ENCODE peak calls at places on chromosomes 7 and 10, in five cellular contexts. Z is mesendoderm; U is CD8-positive, alpha-beta T cell; J is GM23338; T is dorsolateral prefrontal cortex. H is an unnamed sample.

GRCh38 chr10:11693376-11693775 is 48.8 kb upstream of the ECHDC3 start:
- DNase-seq in Z (no peak), J (no peak), T (no peak), U (no peak), H (no peak)

GRCh38 chr10:86189891-86190290 is 176.7 kb downstream of the GRID1 start:
- DNase-seq in Z (no peak), T (no peak), U (no peak), J (no peak), H (no peak)

GRCh38 chr10:126133082-126133620 is 236.8 kb downstream of the FANK1 start:
- DNase-seq in T (no peak), J (no peak), Z (no peak), U (no peak), H (no peak)

GRCh38 chr7:142855756-142856564 is 1.1 kb downstream of the EPHB6 start:
- DNase-seq in Z (no peak), U (no peak), J (no peak), T (peak; percentile 65), H (no peak)

GRCh38 chr7:45975367-45975766 is 54.3 kb upstream of the IGFBP3 start:
- DNase-seq in T (no peak), Z (no peak), U (no peak), J (no peak), H (no peak)

GRCh38 chr10:114370993-114371392 is 33.3 kb downstream of the AFAP1L2 start:
- DNase-seq in J (no peak), U (no peak), T (no peak), Z (no peak), H (no peak)

GRCh38 chr7:142496545-142496991 is 238.7 kb upstream of the PRSS58 start:
- DNase-seq in J (peak; percentile 61), Z (no peak), T (no peak), U (no peak), H (no peak)

GRCh38 chr7:50725774-50726173 is 56.9 kb downstream of the GRB10 start:
- DNase-seq in U (no peak), Z (no peak), T (no peak), J (no peak), H (no peak)

GRCh38 chr10:94315975-94316464 is 46.7 kb downstream of the NOC3L start:
- DNase-seq in T (no peak), Z (no peak), U (no peak), J (no peak), H (no peak)

GRCh38 chr7:138618933-138619332 is 82.2 kb downstream of the SVOPL start:
- DNase-seq in T (no peak), Z (no peak), U (no peak), J (no peak), H (no peak)

GRCh38 chr7:5139998-5140397 is 50.0 kb upstream of the WIPI2 start:
- DNase-seq in Z (peak; percentile 43), J (peak; percentile 73), T (peak; percentile 47), U (peak; percentile 20), H (no peak)

GRCh38 chr10:79266543-79267312 is 80.5 kb upstream of the PPIF start:
- DNase-seq in U (no peak), J (no peak), T (no peak), Z (no peak), H (no peak)

GRCh38 chr7:159098795-159099194 is 45.9 kb downstream of the VIPR2 start:
- DNase-seq in Z (no peak), J (no peak), U (peak; percentile 9), T (no peak), H (no peak)

GRCh38 chr7:81871606-81872265 is 101.9 kb upstream of the HGF start:
- DNase-seq in U (no peak), Z (no peak), T (no peak), J (no peak), H (no peak)

GRCh38 chr10:35063837-35064454 is 26.2 kb downstream of the CUL2 start:
- DNase-seq in J (no peak), U (no peak), T (no peak), Z (peak; percentile 70), H (no peak)

GRCh38 chr7:2934211-2934731 is 90.2 kb upstream of the GNA12 start:
- DNase-seq in U (no peak), J (no peak), Z (peak; percentile 42), T (peak; percentile 35), H (no peak)

GRCh38 chr7:27966219-27966780 is 214.3 kb downstream of the JAZF1 start:
- DNase-seq in J (no peak), T (no peak), Z (no peak), U (no peak), H (no peak)

GRCh38 chr10:4447977-4448376 is 378.0 kb upstream of the AKR1E2 start:
- DNase-seq in Z (no peak), J (no peak), T (no peak), U (no peak), H (no peak)

GRCh38 chr7:20786049-20786412 is 655 bp downstream of the SP8 start:
- DNase-seq in Z (no peak), U (no peak), T (no peak), J (no peak), H (no peak)

GRCh38 chr10:2660300-2660699 is 407.0 kb upstream of the PFKP start:
- DNase-seq in Z (no peak), U (no peak), T (no peak), J (peak; percentile 8), H (no peak)

GRCh38 chr7:82164410-82164809 is 279.2 kb downstream of the CACNA2D1 start:
- DNase-seq in T (no peak), Z (no peak), U (no peak), J (no peak), H (no peak)

GRCh38 chr7:30920021-30920583 is 8.4 kb downstream of the AQP1 start:
- DNase-seq in J (no peak), U (no peak), Z (no peak), T (peak; percentile 26), H (no peak)

GRCh38 chr7:22845221-22845844 is 22.7 kb upstream of the TOMM7 start:
- DNase-seq in J (no peak), T (no peak), U (no peak), Z (no peak), H (no peak)

GRCh38 chr10:22646291-22646926 is 68.0 kb downstream of the PIP4K2A start:
- DNase-seq in T (no peak), J (no peak), Z (peak; percentile 52), U (no peak), H (no peak)

GRCh38 chr7:112886171-112886570 is 96.0 kb upstream of the TMEM168 start:
- DNase-seq in U (no peak), J (no peak), Z (no peak), T (no peak), H (no peak)

GRCh38 chr7:24702674-24703235 is 54.5 kb downstream of the GSDME start:
- DNase-seq in U (no peak), J (no peak), T (no peak), Z (no peak), H (no peak)

GRCh38 chr7:24573554-24574338 is 494 bp downstream of the PALS2 start:
- DNase-seq in U (peak; percentile 37), Z (peak; percentile 77), T (peak; percentile 71), J (peak; percentile 81), H (no peak)

GRCh38 chr10:32962541-32962940 is 4.5 kb upstream of the ITGB1 start:
- DNase-seq in U (no peak), Z (no peak), J (no peak), T (no peak), H (no peak)
- H3K27ac ChIP-seq in U (no peak overlapping the region), Z (no peak overlapping the region), J (peak overlapping the region; percentile 86), T (peak overlapping the region; percentile 52), H (no peak overlapping the region)

GRCh38 chr7:26306770-26307169 is 15.1 kb downstream of the SNX10 start:
- DNase-seq in U (no peak), Z (peak; percentile 2), T (no peak), J (no peak), H (no peak)
- H3K27ac ChIP-seq in U (no peak overlapping the region), Z (no peak overlapping the region), T (no peak overlapping the region), J (no peak overlapping the region), H (no peak overlapping the region)

GRCh38 chr10:124640056-124640455 is 104.1 kb downstream of the FAM53B start:
- DNase-seq in Z (no peak), T (no peak), U (no peak), J (no peak), H (no peak)

GRCh38 chr10:124639646-124640045 is 104.5 kb downstream of the FAM53B start:
- DNase-seq in T (no peak), U (no peak), Z (no peak), J (no peak), H (no peak)

GRCh38 chr10:124642076-124642710 is 102.0 kb downstream of the FAM53B start:
- DNase-seq in J (no peak), T (no peak), Z (no peak), U (no peak), H (no peak)

GRCh38 chr10:124640538-124641231 is 103.5 kb downstream of the FAM53B start:
- DNase-seq in J (no peak), T (no peak), Z (no peak), U (no peak), H (no peak)

DNA sequence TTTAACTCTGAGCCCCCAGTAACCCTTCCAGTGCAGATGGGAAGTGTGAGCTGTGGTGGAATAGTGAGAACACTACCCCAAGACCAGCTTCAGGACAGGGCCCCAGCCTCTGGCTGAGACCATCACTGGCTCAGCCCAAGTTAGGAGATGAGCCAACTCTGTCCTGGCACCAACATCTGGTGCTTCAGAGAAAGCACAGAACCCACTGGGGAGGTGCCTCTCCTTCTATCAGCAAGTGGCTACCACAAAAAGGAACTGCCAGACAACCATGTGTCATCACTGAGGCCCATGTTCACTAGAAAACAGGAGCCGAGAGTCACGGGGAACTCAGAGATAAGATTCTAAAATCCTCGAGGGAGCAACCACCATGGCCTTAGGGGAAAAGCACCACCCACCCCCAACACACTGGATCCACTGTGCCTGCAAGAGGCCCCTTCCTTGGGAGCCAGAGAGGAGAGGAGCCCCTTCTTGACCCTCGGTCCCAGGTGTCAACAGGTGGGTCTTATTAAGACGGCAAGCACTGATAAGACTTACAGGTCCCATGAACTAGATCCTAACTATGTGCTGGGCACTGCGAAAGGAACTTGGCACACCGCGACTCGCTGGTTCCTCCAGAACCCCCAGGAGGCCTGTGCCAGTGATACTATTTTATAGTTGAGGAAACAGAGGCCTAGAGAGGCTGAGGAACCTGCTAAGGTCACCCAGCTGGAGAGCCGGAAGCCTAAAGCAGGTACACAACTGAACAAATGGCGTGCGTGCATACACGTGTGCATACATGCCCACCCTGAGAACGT is 102.7 kb downstream of the FAM53B start:
- DNase-seq in T (no peak), J (no peak), Z (no peak), U (peak; percentile 64), H (peak; percentile 57)
- H3K27ac ChIP-seq in T (peak overlapping the region; percentile 85), J (no peak overlapping the region), Z (no peak overlapping the region), U (peak overlapping the region; percentile 47), H (peak overlapping the region; percentile 49)

DNA sequence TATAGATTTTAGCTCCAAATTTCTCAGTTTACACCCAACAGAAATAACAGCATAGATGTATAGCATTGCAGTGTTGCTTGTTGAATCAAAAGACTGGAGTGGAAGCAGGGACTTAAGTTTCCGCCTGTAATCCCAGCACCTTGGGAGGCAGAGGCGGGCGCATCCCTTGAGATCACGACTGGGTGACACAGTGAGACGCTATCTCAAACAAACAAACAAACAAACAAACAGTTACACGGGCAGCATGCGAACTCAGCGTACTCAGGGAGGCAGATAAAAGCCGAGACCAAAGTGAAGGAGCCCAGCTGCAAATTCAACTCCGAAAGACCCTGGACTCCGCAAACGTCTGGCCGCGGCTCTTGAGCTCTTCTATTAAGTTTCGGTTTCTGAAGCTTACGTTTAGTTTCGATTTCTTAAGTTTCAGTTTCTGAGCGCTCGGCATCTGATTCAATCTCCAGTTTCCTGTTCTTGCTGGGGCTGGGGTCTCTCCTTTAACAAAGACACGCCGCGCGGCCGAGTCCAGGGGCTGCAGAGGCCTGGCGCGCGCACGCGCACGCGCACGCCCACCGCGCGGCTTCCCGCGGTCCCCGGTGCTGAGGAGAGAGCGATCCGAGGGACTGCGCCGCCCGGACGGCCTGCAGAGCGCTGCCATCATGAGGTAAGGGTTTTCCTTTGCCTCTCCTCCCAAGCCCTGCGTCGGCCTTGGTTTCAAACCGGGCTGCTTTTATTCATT is at the start of gene IFIT5:
- DNase-seq in Z (peak; percentile 82), J (peak; percentile 83), U (peak; percentile 66), T (peak; percentile 85), H (peak; percentile 72)
- H3K27ac ChIP-seq in Z (no peak within 1 kb of the TSS), J (no peak within 1 kb of the TSS), U (peak within 1 kb of the TSS; percentile 83), T (peak within 1 kb of the TSS; percentile 96), H (peak within 1 kb of the TSS; percentile 92)

H was measured in CD4-positive, alpha-beta T cell.